ENCODE peak calls at places on chromosomes 2 and 18, in four cellular contexts. D is K562, P is A549, I is heart right ventricle. Y is an unnamed sample.

GRCh38 chr2:143946436-143947385 is 573.2 kb downstream of the ZEB2 start:
- DNase-seq in D (no peak), P (no peak), I (no peak), Y (no peak)

GRCh38 chr2:39362595-39362994 is 74.5 kb downstream of the MAP4K3 start:
- DNase-seq in D (no peak), P (no peak), I (no peak), Y (no peak)

GRCh38 chr18:32470136-32470712 is 458 bp downstream of the GAREM1 start:
- DNase-seq in D (peak; percentile 17), P (peak; percentile 12), I (peak; percentile 54), Y (no peak)

GRCh38 chr18:6776193-6776592 is 46.7 kb downstream of the ARHGAP28 start:
- DNase-seq in D (no peak), P (no peak), I (no peak), Y (no peak)

GRCh38 chr2:181106789-181107418 is 126.5 kb downstream of the UBE2E3 start:
- DNase-seq in D (peak; percentile 13), P (peak; percentile 7), I (no peak), Y (no peak)

GRCh38 chr2:65396348-65397026 is 35.9 kb downstream of the SPRED2 start:
- DNase-seq in D (no peak), P (peak; percentile 46), I (no peak), Y (no peak)

GRCh38 chr2:74516070-74516633 is 1.9 kb downstream of the TLX2 start:
- DNase-seq in D (no peak), P (no peak), I (peak; percentile 76), Y (peak; percentile 65)

GRCh38 chr18:58769321-58769720 is 95.4 kb upstream of the ZNF532 start:
- DNase-seq in D (no peak), P (no peak), I (no peak), Y (no peak)

GRCh38 chr18:48254077-48254602 is 155.0 kb downstream of the ZBTB7C start:
- DNase-seq in D (peak; percentile 9), P (no peak), I (no peak), Y (no peak)

GRCh38 chr2:152445791-152446201 is 110.8 kb downstream of the FMNL2 start:
- DNase-seq in D (no peak), P (peak; percentile 15), I (no peak), Y (no peak)

GRCh38 chr18:7548721-7549120 is 18.4 kb upstream of the PTPRM start:
- DNase-seq in D (no peak), P (no peak), I (no peak), Y (no peak)

GRCh38 chr2:169623224-169623623 is 39.1 kb downstream of the PPIG start:
- DNase-seq in D (no peak), P (no peak), I (no peak), Y (no peak)

GRCh38 chr2:78710632-78711375 is 314.7 kb upstream of the REG3G start:
- DNase-seq in D (no peak), P (no peak), I (no peak), Y (no peak)

GRCh38 chr18:77165489-77166415 is 33.2 kb upstream of the MBP start:
- DNase-seq in D (no peak), P (no peak), I (peak; percentile 52), Y (no peak)

GRCh38 chr2:200042944-200043343 is 87.6 kb downstream of the MAIP1 start:
- DNase-seq in D (no peak), P (no peak), I (no peak), Y (no peak)

GRCh38 chr2:239212553-239213419 is 188.0 kb downstream of the HDAC4 start:
- DNase-seq in D (peak; percentile 49), P (no peak), I (no peak), Y (no peak)

GRCh38 chr2:239212121-239212520 is 188.7 kb downstream of the HDAC4 start:
- DNase-seq in D (no peak), P (no peak), I (no peak), Y (no peak)

GRCh38 chr2:239215136-239215925 is 185.5 kb downstream of the HDAC4 start:
- DNase-seq in D (peak; percentile 20), P (no peak), I (no peak), Y (no peak)

GRCh38 chr2:239214725-239215124 is 186.1 kb downstream of the HDAC4 start:
- DNase-seq in D (no peak), P (no peak), I (no peak), Y (no peak)

GRCh38 chr2:239213420-239214101 is 187.3 kb downstream of the HDAC4 start:
- DNase-seq in D (no peak), P (no peak), I (no peak), Y (no peak)
- H3K27ac ChIP-seq in D (no peak overlapping the region), P (no peak overlapping the region), I (no peak overlapping the region), Y (no peak overlapping the region)

DNA sequence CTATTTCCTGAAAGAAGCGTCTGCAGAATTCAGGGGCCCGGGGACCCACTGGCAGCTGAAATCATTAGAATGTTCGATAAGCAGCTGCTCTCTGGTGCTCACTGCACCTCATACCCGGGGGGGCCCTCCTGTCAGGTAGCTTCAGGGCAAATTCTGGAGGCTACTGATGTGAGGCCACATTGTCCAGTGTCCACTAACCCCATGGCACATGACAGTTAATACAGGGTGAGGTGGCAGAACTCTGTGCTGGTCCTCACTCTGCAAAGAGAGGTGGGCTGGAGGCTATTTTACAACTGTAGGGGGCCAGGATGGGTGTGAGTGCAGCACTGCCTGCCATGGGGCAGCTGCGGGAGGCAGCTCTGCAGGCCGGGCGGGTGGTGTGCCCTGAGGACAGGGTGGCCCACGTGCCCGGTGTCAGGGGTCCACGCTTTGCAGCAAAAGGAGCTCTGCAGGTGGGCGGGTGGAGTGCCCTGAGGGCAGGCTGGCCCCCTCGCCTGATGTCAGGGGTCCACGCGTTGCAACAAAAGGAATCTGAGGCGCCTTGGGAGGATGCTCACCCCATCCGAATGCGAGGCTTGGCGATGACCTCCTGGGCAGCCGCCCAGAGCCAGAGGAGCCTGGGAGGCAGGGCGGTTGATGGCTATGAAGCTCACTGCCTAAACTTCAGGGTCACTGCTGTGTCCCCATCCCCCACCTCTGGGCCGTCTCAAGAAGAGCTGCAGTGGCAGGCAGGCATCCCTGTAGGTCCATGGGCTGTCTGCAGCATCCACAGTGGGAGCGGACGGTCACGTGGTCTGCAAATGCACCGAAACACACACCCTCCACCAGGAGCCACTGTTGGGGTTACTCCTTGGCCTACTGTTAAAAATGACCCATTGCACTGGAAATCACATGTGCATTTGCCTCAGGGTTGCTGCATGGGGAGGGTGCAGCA is 207.0 kb upstream of the SALL3 start:
- DNase-seq in D (no peak), P (no peak), I (no peak), Y (no peak)
- H3K9me3 ChIP-seq in D (no peaks in the 10 kb centered on the region), P (no peaks in the 10 kb centered on the region), I (no peaks in the 10 kb centered on the region), Y (no peaks in the 10 kb centered on the region)

DNA sequence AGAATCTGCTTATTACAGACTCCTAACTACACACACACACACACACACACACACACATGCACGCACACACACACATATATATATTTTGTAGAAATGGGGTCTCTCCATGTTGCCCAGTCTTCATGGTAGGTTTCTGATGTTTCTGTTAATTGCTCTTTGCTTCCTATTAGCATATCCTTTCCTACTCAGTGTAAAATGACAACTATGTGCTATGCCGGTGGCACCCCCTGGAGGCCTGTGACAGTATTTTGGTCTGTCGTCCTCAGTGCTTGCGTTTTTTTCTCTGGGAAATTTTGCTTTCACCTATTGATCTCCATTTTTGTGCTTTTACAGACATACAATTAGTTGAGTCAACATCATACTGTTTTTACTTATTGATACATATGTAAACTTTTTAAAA is 322.1 kb downstream of the LRRTM1 start:
- DNase-seq in D (peak; percentile 58), P (no peak), I (peak; percentile 13), Y (no peak)
- TF ChIP-seq CTCF in D (peak; percentile 66), P (no peak), I (no peak), Y (no peak)

DNA sequence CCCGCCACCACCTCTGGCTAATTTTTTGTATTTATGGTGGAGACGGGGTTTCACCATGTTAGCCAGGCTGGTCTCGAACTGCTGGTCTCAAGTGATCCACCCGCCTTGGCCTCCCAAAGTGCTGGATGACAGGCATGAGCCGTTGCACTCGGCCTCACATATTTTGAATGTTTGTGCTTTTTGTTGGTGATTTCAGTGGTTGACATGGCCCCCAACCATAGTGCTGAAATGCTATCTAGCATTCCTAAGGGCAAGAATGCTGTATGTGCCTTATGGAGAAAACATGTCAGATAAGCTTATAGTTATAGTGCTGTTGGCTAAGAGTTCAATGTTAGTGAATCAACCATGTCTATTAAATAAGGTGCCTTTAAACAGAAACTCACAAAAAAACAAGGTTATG is 8.9 kb downstream of the ZAP70 start:
- DNase-seq in D (no peak), P (no peak), I (no peak), Y (no peak)
- H3K27ac ChIP-seq in D (no peak overlapping the region), P (no peak overlapping the region), I (no peak overlapping the region), Y (no peak overlapping the region)

Y was measured in CD4-positive, alpha-beta T cell.